ENCODE peak calls at places on chromosomes 1 and 21, in five cellular contexts. J is sigmoid colon, H is astrocyte of the spinal cord, E is mesothelial cell of epicardium, C is AG09309. U is an unnamed sample.

GRCh38 chr1:86395771-86396502 is at the start of gene ODF2L:
- DNase-seq in J (peak; percentile 95), H (peak; percentile 89), E (peak; percentile 84), C (no peak), U (peak; percentile 78)

GRCh38 chr1:151242442-151242841 is 12.1 kb upstream of the PSMD4 start:
- DNase-seq in J (no peak), H (no peak), E (no peak), C (no peak), U (no peak)

GRCh38 chr1:210901981-210902770 is 231.8 kb downstream of the KCNH1 start:
- DNase-seq in J (no peak), H (no peak), E (no peak), C (no peak), U (no peak)

GRCh38 chr1:111736548-111737215 is 2.5 kb downstream of the INKA2 start:
- DNase-seq in J (no peak), H (no peak), E (no peak), C (no peak), U (no peak)

GRCh38 chr1:165353731-165354671 is 2.5 kb downstream of the LMX1A start:
- DNase-seq in J (no peak), H (no peak), E (no peak), C (no peak), U (no peak)

GRCh38 chr1:46466477-46467182 is 23.0 kb upstream of the DMBX1 start:
- DNase-seq in J (no peak), H (no peak), E (peak; percentile 64), C (no peak), U (no peak)

GRCh38 chr1:2300004-2300771 is 72.1 kb downstream of the SKI start:
- DNase-seq in J (no peak), H (no peak), E (no peak), C (no peak), U (peak; percentile 75)

GRCh38 chr1:151616505-151616849 is 4.6 kb downstream of the SNX27 start:
- DNase-seq in J (no peak), H (no peak), E (no peak), C (no peak), U (no peak)

GRCh38 chr1:5891736-5892135 is 100.5 kb downstream of the NPHP4 start:
- DNase-seq in J (no peak), H (peak; percentile 49), E (no peak), C (no peak), U (no peak)

GRCh38 chr1:245276426-245276825 is 121.6 kb downstream of the KIF26B start:
- DNase-seq in J (no peak), H (no peak), E (no peak), C (no peak), U (no peak)

GRCh38 chr1:245279346-245279745 is 124.6 kb downstream of the KIF26B start:
- DNase-seq in J (no peak), H (no peak), E (no peak), C (no peak), U (no peak)

GRCh38 chr1:245278846-245279245 is 124.1 kb downstream of the KIF26B start:
- DNase-seq in J (no peak), H (no peak), E (no peak), C (no peak), U (no peak)

GRCh38 chr1:245272676-245273075 is 117.9 kb downstream of the KIF26B start:
- DNase-seq in J (no peak), H (no peak), E (no peak), C (no peak), U (no peak)

GRCh38 chr1:245277276-245277675 is 122.5 kb downstream of the KIF26B start:
- DNase-seq in J (no peak), H (no peak), E (no peak), C (no peak), U (no peak)
- TF ChIP-seq CTCF in J (no peak), H (no peak), E (no peak), C (no peak), U (no peak)

DNA sequence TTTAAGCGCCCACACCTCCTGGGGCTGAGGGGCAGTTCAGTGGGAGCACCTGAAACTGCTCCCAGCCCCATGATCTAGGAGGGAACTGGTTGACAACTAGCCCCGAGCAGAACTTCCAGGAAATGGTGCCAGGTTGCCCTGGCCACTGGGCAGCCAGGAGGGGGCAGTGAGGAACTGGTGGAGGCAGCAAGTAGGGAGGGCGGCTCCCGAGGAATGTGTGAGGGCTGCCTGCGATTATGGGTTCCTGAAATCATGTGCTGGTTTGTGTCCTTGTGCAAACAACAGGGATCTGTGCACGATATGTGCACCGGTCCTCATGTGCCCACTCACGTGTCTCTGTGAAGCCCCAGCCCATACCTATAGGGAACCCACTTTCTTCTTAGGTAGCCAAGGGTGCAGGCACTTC is 9.9 kb downstream of the GPR3 start:
- DNase-seq in J (peak; percentile 91), H (peak; percentile 70), E (no peak), C (peak; percentile 35), U (no peak)
- TF ChIP-seq CTCF in J (peak; percentile 49), H (peak; percentile 74), E (no peak), C (peak; percentile 77), U (no peak)

GRCh38 chr1:168381850-168382249 is 101.2 kb downstream of the TBX19 start:
- DNase-seq in J (no peak), H (no peak), E (no peak), C (no peak), U (no peak)
- TF ChIP-seq CTCF in J (no peak), H (no peak), E (peak; percentile 17), C (no peak), U (no peak)

GRCh38 chr21:18840239-18840638 is 436.7 kb upstream of the TMPRSS15 start:
- DNase-seq in J (no peak), H (peak; percentile 70), E (no peak), C (no peak), U (no peak)
- TF ChIP-seq CTCF in J (no peak), H (peak; percentile 25), E (peak; percentile 17), C (no peak), U (no peak)

GRCh38 chr1:209817691-209818090 is 10.1 kb upstream of the UTP25 start:
- DNase-seq in J (no peak), H (no peak), E (no peak), C (no peak), U (no peak)

GRCh38 chr1:209815931-209816338 is 10.0 kb upstream of the IRF6 start:
- DNase-seq in J (no peak), H (no peak), E (peak; percentile 50), C (no peak), U (no peak)

GRCh38 chr1:209819059-209819458 is 8.7 kb upstream of the UTP25 start:
- DNase-seq in J (no peak), H (no peak), E (no peak), C (no peak), U (no peak)

GRCh38 chr1:209815495-209815894 is 9.6 kb upstream of the IRF6 start:
- DNase-seq in J (no peak), H (no peak), E (no peak), C (no peak), U (no peak)

GRCh38 chr1:209816923-209817322 is 10.8 kb upstream of the UTP25 start:
- DNase-seq in J (no peak), H (no peak), E (no peak), C (no peak), U (no peak)
- TF ChIP-seq CTCF in J (no peak), H (no peak), E (no peak), C (no peak), U (no peak)

GRCh38 chr1:234954613-234955012 is 174.0 kb downstream of the TOMM20 start:
- DNase-seq in J (no peak), H (no peak), E (no peak), C (no peak), U (no peak)
- TF ChIP-seq CTCF in J (no peak), H (no peak), E (no peak), C (no peak), U (no peak)

DNA sequence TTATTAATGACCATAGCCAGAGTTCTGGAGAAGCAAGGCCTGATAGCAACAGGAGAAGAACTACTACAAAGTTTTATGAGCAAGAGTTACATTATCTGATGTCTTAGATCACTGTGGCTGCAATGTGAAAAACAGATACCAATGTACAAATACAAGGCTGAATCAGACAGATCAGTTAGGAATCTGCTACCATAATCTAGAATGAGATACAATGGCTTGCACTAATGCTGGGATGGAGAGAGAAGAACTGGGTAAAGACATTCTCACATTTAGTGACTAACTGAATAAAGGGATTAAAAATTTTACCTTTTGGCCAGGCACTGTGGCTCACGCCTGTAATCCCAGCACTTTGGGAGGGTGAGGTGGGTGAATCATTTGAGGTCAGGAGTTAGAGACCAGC is 41.3 kb downstream of the ARID4B start:
- DNase-seq in J (no peak), H (no peak), E (no peak), C (no peak), U (no peak)
- TF ChIP-seq CTCF in J (no peak), H (no peak), E (no peak), C (no peak), U (no peak)

DNA sequence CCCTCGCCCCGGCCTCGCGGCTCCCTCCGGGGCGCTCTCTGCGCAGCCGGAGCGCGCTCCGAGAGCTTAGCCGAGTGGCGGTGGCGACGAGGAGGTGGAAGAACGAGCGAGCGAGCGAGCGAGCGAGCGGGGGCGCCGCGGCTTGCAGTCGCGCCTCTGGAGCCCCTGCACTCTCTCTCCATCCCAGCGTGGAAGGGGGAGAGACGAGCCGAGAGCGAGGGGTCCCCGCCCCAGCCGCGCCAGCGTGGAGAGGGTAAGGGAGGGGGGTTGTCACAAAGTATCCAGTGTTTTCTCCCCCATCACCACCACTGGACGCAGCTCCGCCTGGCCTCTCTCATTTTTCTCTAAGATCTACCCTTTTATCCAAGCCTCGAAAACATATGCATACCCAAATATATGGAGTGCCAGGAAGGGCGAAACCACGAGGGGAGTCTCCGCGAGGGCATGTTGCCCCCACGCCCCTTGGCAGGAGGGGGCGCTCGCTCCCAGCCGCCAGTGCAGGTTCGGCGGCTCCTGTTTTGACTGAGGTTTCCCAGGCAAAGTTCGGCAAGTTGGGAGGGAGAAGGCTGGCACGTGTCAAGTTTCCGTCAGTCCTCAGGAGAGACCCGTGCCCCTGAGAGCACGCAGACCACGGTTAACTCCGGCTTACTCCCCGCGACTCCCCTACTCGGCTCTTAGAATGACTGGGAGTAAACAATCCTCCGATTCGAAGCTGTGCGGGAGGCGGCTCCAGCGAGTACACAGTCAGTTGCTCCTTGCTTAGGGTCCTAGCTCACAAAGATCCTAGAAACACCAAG is 569 bp upstream of the DAB1 start:
- DNase-seq in J (no peak), H (peak; percentile 29), E (peak; percentile 54), C (no peak), U (no peak)
- TF ChIP-seq CTCF in J (peak; percentile 52), H (peak; percentile 82), E (peak; percentile 41), C (peak; percentile 90), U (no peak)

DNA sequence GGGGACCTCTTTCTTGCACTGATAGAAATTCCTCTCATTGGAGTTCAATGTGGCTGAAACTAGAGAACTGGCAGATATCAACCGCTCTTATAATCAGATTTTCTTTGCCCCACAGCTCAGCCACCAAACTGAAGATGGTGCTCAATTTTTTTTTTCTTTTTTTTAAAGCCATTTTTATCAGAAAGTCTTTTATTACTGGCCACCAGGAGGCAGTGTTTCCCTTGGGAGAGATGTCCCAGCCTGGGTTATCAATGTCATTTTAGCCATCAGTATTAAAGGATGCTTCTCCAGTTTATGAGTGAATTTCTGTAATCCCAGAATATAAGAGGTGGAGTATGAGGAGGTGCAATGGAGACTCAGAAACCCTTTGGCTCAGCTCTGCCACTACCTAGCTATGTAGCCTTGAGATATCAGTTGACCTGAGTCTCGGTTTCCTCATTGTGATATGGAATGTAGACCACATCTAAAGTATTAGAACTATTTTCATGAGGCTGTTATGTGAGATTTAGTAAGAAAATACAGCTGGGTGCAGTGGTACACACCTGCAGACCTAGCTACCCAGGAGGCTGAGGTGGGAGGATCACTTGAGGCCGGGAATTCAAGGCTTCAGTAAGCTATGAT is 27.6 kb downstream of the CD244 start:
- DNase-seq in J (no peak), H (no peak), E (no peak), C (no peak), U (no peak)
- TF ChIP-seq CTCF in J (no peak), H (peak; percentile 35), E (peak; percentile 81), C (peak; percentile 65), U (no peak)

U was measured in activated B cell treated with CpG ODN at 0.5 μM for 24 hours.